ENCODE peak calls at places on chromosomes 12 and 14, in five cellular contexts. One of them, this sample, is unnamed.

GRCh38 chr12:509494-509893 is 49.8 kb downstream of the B4GALNT3 start:
- DNase-seq in ELF-1: peak; percentile 50
- DNase-seq in mammary epithelial cell: no peak
- DNase-seq in OCI-M1: no peak
- DNase-seq in pancreas: no peak
- DNase-seq in this sample: peak; percentile 48

GRCh38 chr12:40313928-40314327 is 89.1 kb downstream of the LRRK2 start:
- DNase-seq in mammary epithelial cell: no peak
- DNase-seq in OCI-M1: no peak
- DNase-seq in ELF-1: no peak
- DNase-seq in pancreas: no peak
- DNase-seq in this sample: no peak

GRCh38 chr12:24615967-24616411 is 332.9 kb downstream of the BCAT1 start:
- DNase-seq in ELF-1: no peak
- DNase-seq in pancreas: no peak
- DNase-seq in OCI-M1: no peak
- DNase-seq in mammary epithelial cell: no peak
- DNase-seq in this sample: no peak

GRCh38 chr14:65277027-65277426 is 135.5 kb upstream of the FUT8 start:
- DNase-seq in pancreas: no peak
- DNase-seq in OCI-M1: no peak
- DNase-seq in ELF-1: peak; percentile 53
- DNase-seq in mammary epithelial cell: peak; percentile 73
- DNase-seq in this sample: peak; percentile 28

GRCh38 chr12:125794401-125794800 is 729.2 kb downstream of the AACS start:
- DNase-seq in pancreas: no peak
- DNase-seq in OCI-M1: no peak
- DNase-seq in mammary epithelial cell: no peak
- DNase-seq in ELF-1: no peak
- DNase-seq in this sample: no peak

GRCh38 chr14:80310950-80311349 is 99.6 kb upstream of the DIO2 start:
- DNase-seq in pancreas: no peak
- DNase-seq in mammary epithelial cell: no peak
- DNase-seq in OCI-M1: no peak
- DNase-seq in ELF-1: no peak
- DNase-seq in this sample: no peak

GRCh38 chr12:94710933-94711332 is 60.6 kb upstream of the TMCC3 start:
- DNase-seq in ELF-1: peak; percentile 40
- DNase-seq in OCI-M1: peak; percentile 29
- DNase-seq in mammary epithelial cell: peak; percentile 29
- DNase-seq in pancreas: no peak
- DNase-seq in this sample: peak; percentile 56

GRCh38 chr12:25433581-25434325 is 119.3 kb downstream of the LMNTD1 start:
- DNase-seq in mammary epithelial cell: peak; percentile 56
- DNase-seq in pancreas: no peak
- DNase-seq in ELF-1: no peak
- DNase-seq in OCI-M1: no peak
- DNase-seq in this sample: no peak

GRCh38 chr12:94198469-94198868 is 50.1 kb downstream of the PLXNC1 start:
- DNase-seq in OCI-M1: no peak
- DNase-seq in mammary epithelial cell: no peak
- DNase-seq in ELF-1: no peak
- DNase-seq in pancreas: no peak
- DNase-seq in this sample: no peak

GRCh38 chr14:29999013-29999539 is 71.4 kb upstream of the PRKD1 start:
- DNase-seq in ELF-1: no peak
- DNase-seq in mammary epithelial cell: no peak
- DNase-seq in OCI-M1: no peak
- DNase-seq in pancreas: no peak
- DNase-seq in this sample: no peak

GRCh38 chr12:77999074-77999715 is 168.5 kb downstream of the NAV3 start:
- DNase-seq in ELF-1: no peak
- DNase-seq in OCI-M1: peak; percentile 78
- DNase-seq in pancreas: no peak
- DNase-seq in mammary epithelial cell: no peak
- DNase-seq in this sample: no peak

GRCh38 chr14:102540310-102541028 is 30.9 kb upstream of the ANKRD9 start:
- DNase-seq in OCI-M1: no peak
- DNase-seq in pancreas: peak; percentile 60
- DNase-seq in ELF-1: peak; percentile 48
- DNase-seq in mammary epithelial cell: no peak
- DNase-seq in this sample: peak; percentile 67

GRCh38 chr12:17076335-17076734 is 470.4 kb upstream of the LMO3 start:
- DNase-seq in mammary epithelial cell: no peak
- DNase-seq in OCI-M1: no peak
- DNase-seq in ELF-1: no peak
- DNase-seq in pancreas: no peak
- DNase-seq in this sample: peak; percentile 2

GRCh38 chr12:209246-209645 is 4.7 kb downstream of the SLC6A12 start:
- DNase-seq in ELF-1: no peak
- DNase-seq in mammary epithelial cell: no peak
- DNase-seq in pancreas: peak; percentile 21
- DNase-seq in OCI-M1: no peak
- DNase-seq in this sample: no peak

GRCh38 chr12:124336184-124336437 is 41.2 kb downstream of the RFLNA start:
- DNase-seq in pancreas: no peak
- DNase-seq in OCI-M1: no peak
- DNase-seq in ELF-1: no peak
- DNase-seq in mammary epithelial cell: no peak
- DNase-seq in this sample: no peak

GRCh38 chr14:105074601-105075053 is 9.4 kb upstream of the GPR132 start:
- DNase-seq in pancreas: peak; percentile 60
- DNase-seq in OCI-M1: no peak
- DNase-seq in mammary epithelial cell: no peak
- DNase-seq in ELF-1: no peak
- DNase-seq in this sample: peak; percentile 76

GRCh38 chr14:101895256-101895655 is 69.1 kb upstream of the DYNC1H1 start:
- DNase-seq in OCI-M1: no peak
- DNase-seq in ELF-1: no peak
- DNase-seq in mammary epithelial cell: no peak
- DNase-seq in pancreas: no peak
- DNase-seq in this sample: no peak

GRCh38 chr14:61197416-61197815 is 83.7 kb downstream of the TMEM30B start:
- DNase-seq in pancreas: no peak
- DNase-seq in mammary epithelial cell: no peak
- DNase-seq in OCI-M1: no peak
- DNase-seq in ELF-1: no peak
- DNase-seq in this sample: no peak